ENCODE peak calls at places on chromosomes 2 and 18, in six cellular contexts. One of them, this sample, is unnamed.
A peak's percentile ranks its signal among the peaks of the same experiment; 100 is the strongest.

GRCh38 chr2:219473511-219473910 is 25.2 kb upstream of the GMPPA start:
- DNase-seq in fibroblast of lung: no peak
- DNase-seq in GM23248: no peak
- DNase-seq in astrocyte: no peak
- DNase-seq in mesendoderm: no peak
- DNase-seq in NT2/D1: no peak
- DNase-seq in this sample: no peak

GRCh38 chr2:159137511-159138101 is 148.9 kb downstream of the WDSUB1 start:
- DNase-seq in NT2/D1: no peak
- DNase-seq in mesendoderm: no peak
- DNase-seq in GM23248: peak; percentile 56
- DNase-seq in fibroblast of lung: no peak
- DNase-seq in astrocyte: no peak
- DNase-seq in this sample: no peak

GRCh38 chr2:9179572-9180201 is 26.9 kb upstream of the ASAP2 start:
- DNase-seq in mesendoderm: no peak
- DNase-seq in GM23248: peak; percentile 99
- DNase-seq in NT2/D1: no peak
- DNase-seq in fibroblast of lung: peak; percentile 87
- DNase-seq in astrocyte: peak; percentile 93
- DNase-seq in this sample: no peak

GRCh38 chr18:31498450-31499156 is 626 bp downstream of the DSG2 start:
- DNase-seq in fibroblast of lung: no peak
- DNase-seq in astrocyte: peak; percentile 28
- DNase-seq in GM23248: no peak
- DNase-seq in mesendoderm: no peak
- DNase-seq in NT2/D1: no peak
- DNase-seq in this sample: no peak

GRCh38 chr18:63762518-63762917 is 12.7 kb upstream of the SERPINB7 start:
- DNase-seq in astrocyte: peak; percentile 45
- DNase-seq in NT2/D1: no peak
- DNase-seq in mesendoderm: no peak
- DNase-seq in GM23248: peak; percentile 89
- DNase-seq in fibroblast of lung: peak; percentile 79
- DNase-seq in this sample: peak; percentile 40

GRCh38 chr2:191942114-191943103 is 95.5 kb upstream of the CAVIN2 start:
- DNase-seq in fibroblast of lung: peak; percentile 37
- DNase-seq in astrocyte: peak; percentile 42
- DNase-seq in mesendoderm: peak; percentile 18
- DNase-seq in NT2/D1: no peak
- DNase-seq in GM23248: peak; percentile 27
- DNase-seq in this sample: no peak

GRCh38 chr18:1541478-1541877 is 636.8 kb downstream of the ADCYAP1 start:
- DNase-seq in astrocyte: no peak
- DNase-seq in GM23248: no peak
- DNase-seq in fibroblast of lung: no peak
- DNase-seq in mesendoderm: peak; percentile 51
- DNase-seq in NT2/D1: no peak
- DNase-seq in this sample: no peak

GRCh38 chr2:105081006-105081701 is 43.3 kb downstream of the MRPS9 start:
- DNase-seq in fibroblast of lung: peak; percentile 8
- DNase-seq in NT2/D1: peak; percentile 27
- DNase-seq in GM23248: no peak
- DNase-seq in astrocyte: peak; percentile 64
- DNase-seq in mesendoderm: peak; percentile 87
- DNase-seq in this sample: peak; percentile 51

GRCh38 chr2:96506907-96507240 is 1.7 kb upstream of the NEURL3 start:
- DNase-seq in fibroblast of lung: no peak
- DNase-seq in GM23248: no peak
- DNase-seq in astrocyte: no peak
- DNase-seq in mesendoderm: no peak
- DNase-seq in NT2/D1: no peak
- DNase-seq in this sample: no peak

GRCh38 chr18:51165296-51165695 is 32.2 kb downstream of the MEX3C start:
- DNase-seq in NT2/D1: no peak
- DNase-seq in mesendoderm: no peak
- DNase-seq in GM23248: no peak
- DNase-seq in fibroblast of lung: no peak
- DNase-seq in astrocyte: no peak
- DNase-seq in this sample: no peak

GRCh38 chr2:1282552-1282951 is 130.7 kb upstream of the TPO start:
- DNase-seq in mesendoderm: peak; percentile 11
- DNase-seq in fibroblast of lung: peak; percentile 2
- DNase-seq in NT2/D1: no peak
- DNase-seq in GM23248: no peak
- DNase-seq in astrocyte: no peak
- DNase-seq in this sample: no peak

GRCh38 chr2:221153226-221153625 is 418.9 kb downstream of the EPHA4 start:
- DNase-seq in mesendoderm: no peak
- DNase-seq in astrocyte: no peak
- DNase-seq in GM23248: no peak
- DNase-seq in NT2/D1: no peak
- DNase-seq in fibroblast of lung: no peak
- DNase-seq in this sample: no peak

GRCh38 chr2:71073475-71073874 is 5.0 kb downstream of the NAGK start:
- DNase-seq in GM23248: no peak
- DNase-seq in NT2/D1: no peak
- DNase-seq in fibroblast of lung: no peak
- DNase-seq in astrocyte: no peak
- DNase-seq in mesendoderm: no peak
- DNase-seq in this sample: no peak

GRCh38 chr2:190216829-190217228 is 102.8 kb downstream of the HIBCH start:
- DNase-seq in mesendoderm: peak; percentile 95
- DNase-seq in GM23248: no peak
- DNase-seq in NT2/D1: peak; percentile 23
- DNase-seq in fibroblast of lung: no peak
- DNase-seq in astrocyte: no peak
- DNase-seq in this sample: no peak

GRCh38 chr18:49001111-49001510 is 50.3 kb upstream of the SMAD7 start:
- DNase-seq in astrocyte: no peak
- DNase-seq in fibroblast of lung: no peak
- DNase-seq in NT2/D1: no peak
- DNase-seq in mesendoderm: no peak
- DNase-seq in GM23248: no peak
- DNase-seq in this sample: no peak

GRCh38 chr2:236086971-236087465 is 81.2 kb downstream of the GBX2 start:
- DNase-seq in mesendoderm: peak; percentile 50
- DNase-seq in NT2/D1: peak; percentile 89
- DNase-seq in fibroblast of lung: no peak
- DNase-seq in astrocyte: no peak
- DNase-seq in GM23248: no peak
- DNase-seq in this sample: no peak

GRCh38 chr2:216220976-216221375 is 111.8 kb downstream of the XRCC5 start:
- DNase-seq in astrocyte: no peak
- DNase-seq in fibroblast of lung: no peak
- DNase-seq in mesendoderm: no peak
- DNase-seq in NT2/D1: no peak
- DNase-seq in GM23248: no peak
- DNase-seq in this sample: no peak

GRCh38 chr2:216219866-216220265 is 110.7 kb downstream of the XRCC5 start:
- DNase-seq in GM23248: no peak
- DNase-seq in mesendoderm: no peak
- DNase-seq in astrocyte: no peak
- DNase-seq in NT2/D1: no peak
- DNase-seq in fibroblast of lung: no peak
- DNase-seq in this sample: no peak

GRCh38 chr2:216215991-216216390 is 106.8 kb downstream of the XRCC5 start:
- DNase-seq in astrocyte: no peak
- DNase-seq in mesendoderm: peak; percentile 71
- DNase-seq in GM23248: peak; percentile 54
- DNase-seq in NT2/D1: peak; percentile 18
- DNase-seq in fibroblast of lung: peak; percentile 28
- DNase-seq in this sample: no peak

GRCh38 chr2:216216951-216217903 is 108.1 kb downstream of the XRCC5 start:
- DNase-seq in fibroblast of lung: peak; percentile 74
- DNase-seq in GM23248: peak; percentile 61
- DNase-seq in astrocyte: peak; percentile 46
- DNase-seq in mesendoderm: peak; percentile 88
- DNase-seq in NT2/D1: no peak
- DNase-seq in this sample: no peak

GRCh38 chr2:216217904-216218260 is 108.7 kb downstream of the XRCC5 start:
- DNase-seq in NT2/D1: no peak
- DNase-seq in mesendoderm: no peak
- DNase-seq in astrocyte: no peak
- DNase-seq in fibroblast of lung: no peak
- DNase-seq in GM23248: no peak
- DNase-seq in this sample: no peak
- H3K4me3 ChIP-seq in NT2/D1: no peak overlapping the region
- H3K4me3 ChIP-seq in mesendoderm: no peak overlapping the region
- H3K4me3 ChIP-seq in astrocyte: no peak overlapping the region
- H3K4me3 ChIP-seq in fibroblast of lung: no peak overlapping the region
- H3K4me3 ChIP-seq in GM23248: no peak overlapping the region
- H3K4me3 ChIP-seq in this sample: no peak overlapping the region

DNA sequence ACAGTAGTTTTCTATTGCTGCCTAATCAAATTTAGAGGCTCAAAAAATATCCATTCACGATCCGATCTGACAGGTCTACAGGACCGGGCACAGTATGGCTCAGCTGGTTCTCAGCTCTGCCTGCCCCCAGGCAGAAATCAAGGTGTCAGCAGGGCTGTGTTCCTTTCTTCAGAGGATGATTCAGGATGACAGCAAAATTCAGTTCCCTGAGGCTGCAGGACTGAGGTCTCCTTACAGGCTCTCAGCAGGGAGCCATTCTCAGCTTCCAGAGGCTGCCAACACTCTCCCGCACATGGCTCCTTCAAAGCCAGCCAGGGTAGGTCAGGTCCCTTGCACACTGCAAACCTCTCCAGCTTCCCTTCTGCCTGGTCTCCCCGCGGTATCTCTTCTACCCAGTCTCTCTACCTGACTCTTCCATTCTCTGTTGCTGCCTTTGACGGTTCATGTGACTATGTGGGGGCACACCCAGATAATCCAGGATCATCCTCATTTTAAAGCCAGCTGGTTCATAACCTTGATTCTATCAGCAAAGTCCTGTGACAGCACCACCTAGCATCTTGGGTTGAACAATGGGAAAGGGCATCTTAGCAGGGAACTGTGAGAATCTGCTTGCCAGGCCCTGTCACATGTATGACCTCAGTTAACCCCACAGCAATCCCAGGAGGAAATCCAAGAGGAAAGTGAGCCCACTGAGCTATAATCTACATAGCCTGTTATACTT is 50.4 kb downstream of the UXS1 start:
- DNase-seq in mesendoderm: peak; percentile 90
- DNase-seq in astrocyte: no peak
- DNase-seq in NT2/D1: peak; percentile 43
- DNase-seq in fibroblast of lung: no peak
- DNase-seq in GM23248: peak; percentile 5
- DNase-seq in this sample: no peak
- H3K36me3 ChIP-seq in mesendoderm: no peaks in the 10 kb centered on the region
- H3K36me3 ChIP-seq in astrocyte: no peaks in the 10 kb centered on the region
- H3K36me3 ChIP-seq in NT2/D1: peaks cover 33% of the 10 kb centered on the region
- H3K36me3 ChIP-seq in fibroblast of lung: no peaks in the 10 kb centered on the region
- H3K36me3 ChIP-seq in GM23248: no peaks in the 10 kb centered on the region
- H3K36me3 ChIP-seq in this sample: peaks cover 11% of the 10 kb centered on the region

DNA sequence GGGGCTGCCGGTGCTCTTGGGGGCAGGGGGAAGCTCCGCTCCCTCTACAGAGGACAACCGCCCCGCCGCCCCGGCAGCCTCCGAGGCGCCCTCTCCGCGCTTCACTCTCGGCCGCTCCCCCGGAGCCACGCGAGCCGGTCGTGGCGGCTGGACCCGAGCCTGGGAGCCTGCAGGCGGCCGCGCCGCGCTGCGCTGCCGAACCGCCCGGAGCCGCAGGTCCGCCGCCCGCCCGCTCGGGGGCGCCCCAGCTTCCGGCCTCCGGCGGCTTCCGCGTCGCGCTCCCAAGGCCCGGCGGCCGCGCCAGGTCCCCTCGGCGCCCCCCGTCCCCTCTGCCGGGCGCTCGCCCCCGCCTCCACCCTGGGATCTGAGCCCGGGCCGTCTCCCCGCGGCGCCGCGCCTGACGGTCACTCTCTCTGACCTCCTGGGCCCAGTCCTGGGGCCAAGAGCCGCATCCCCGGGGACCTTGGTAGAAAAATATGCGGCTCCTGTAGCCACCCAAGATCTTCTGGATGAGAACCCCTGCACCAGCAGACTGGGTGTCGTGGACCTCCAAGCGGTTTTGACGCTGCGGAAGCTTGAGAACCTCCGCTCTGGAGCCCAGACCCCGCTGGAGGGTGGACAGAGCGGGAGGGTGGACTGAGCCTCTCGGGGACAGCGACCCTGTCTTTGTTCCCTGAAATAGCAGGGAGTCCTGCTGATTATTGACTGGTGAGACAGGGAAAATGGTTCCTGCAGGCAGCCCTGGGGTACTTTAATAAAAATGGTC is 44.3 kb downstream of the SERTAD2 start:
- DNase-seq in astrocyte: no peak
- DNase-seq in GM23248: peak; percentile 84
- DNase-seq in mesendoderm: peak; percentile 67
- DNase-seq in fibroblast of lung: peak; percentile 40
- DNase-seq in NT2/D1: no peak
- DNase-seq in this sample: no peak
- H3K9ac ChIP-seq in astrocyte: peak overlapping the region; percentile 35
- H3K9ac ChIP-seq in GM23248: peak overlapping the region; percentile 75
- H3K9ac ChIP-seq in mesendoderm: peak overlapping the region; percentile 83
- H3K9ac ChIP-seq in fibroblast of lung: peak overlapping the region; percentile 54
- H3K9ac ChIP-seq in NT2/D1: peak overlapping the region; percentile 72
- H3K9ac ChIP-seq in this sample: no peak overlapping the region

GRCh38 chr2:202009019-202009481 is 24.6 kb upstream of the FZD7 start:
- DNase-seq in NT2/D1: no peak
- DNase-seq in mesendoderm: no peak
- DNase-seq in GM23248: peak; percentile 30
- DNase-seq in astrocyte: no peak
- DNase-seq in fibroblast of lung: no peak
- DNase-seq in this sample: no peak
- H3K4me3 ChIP-seq in NT2/D1: no peak overlapping the region
- H3K4me3 ChIP-seq in mesendoderm: no peak overlapping the region
- H3K4me3 ChIP-seq in GM23248: no peak overlapping the region
- H3K4me3 ChIP-seq in astrocyte: no peak overlapping the region
- H3K4me3 ChIP-seq in fibroblast of lung: no peak overlapping the region
- H3K4me3 ChIP-seq in this sample: no peak overlapping the region

GRCh38 chr2:169743549-169743948 is 9.9 kb downstream of the KLHL23 start:
- DNase-seq in NT2/D1: no peak
- DNase-seq in GM23248: no peak
- DNase-seq in fibroblast of lung: no peak
- DNase-seq in mesendoderm: no peak
- DNase-seq in astrocyte: no peak
- DNase-seq in this sample: no peak
- H3K36me3 ChIP-seq in NT2/D1: peaks cover 74% of the 10 kb centered on the region
- H3K36me3 ChIP-seq in GM23248: no peaks in the 10 kb centered on the region
- H3K36me3 ChIP-seq in fibroblast of lung: no peaks in the 10 kb centered on the region
- H3K36me3 ChIP-seq in mesendoderm: peaks cover 1% of the 10 kb centered on the region
- H3K36me3 ChIP-seq in astrocyte: peaks cover 3% of the 10 kb centered on the region
- H3K36me3 ChIP-seq in this sample: peaks cover 80% of the 10 kb centered on the region

DNA sequence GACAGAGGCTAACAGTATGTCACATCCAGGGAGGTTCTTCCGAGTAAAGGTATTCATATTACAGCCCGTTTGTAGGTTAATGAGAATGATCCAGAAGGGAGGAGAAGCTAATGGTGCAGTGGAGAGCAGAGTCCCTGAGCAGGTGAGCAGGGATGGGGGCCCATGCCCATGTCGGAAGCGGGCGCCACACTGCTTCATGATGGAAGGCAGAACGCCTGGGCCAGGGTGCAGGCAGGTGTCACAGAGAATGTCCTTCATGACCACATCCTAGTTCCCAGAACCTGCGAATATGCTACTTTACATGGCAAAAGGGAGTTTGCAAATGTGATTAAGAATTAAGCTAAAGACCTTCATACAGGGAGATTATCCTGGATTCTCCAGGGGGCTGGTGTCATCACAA is 4.0 kb downstream of the HES6 start:
- DNase-seq in NT2/D1: no peak
- DNase-seq in astrocyte: no peak
- DNase-seq in fibroblast of lung: no peak
- DNase-seq in GM23248: no peak
- DNase-seq in mesendoderm: no peak
- DNase-seq in this sample: no peak
- H3K9ac ChIP-seq in NT2/D1: no peak overlapping the region
- H3K9ac ChIP-seq in astrocyte: no peak overlapping the region
- H3K9ac ChIP-seq in fibroblast of lung: no peak overlapping the region
- H3K9ac ChIP-seq in GM23248: no peak overlapping the region
- H3K9ac ChIP-seq in mesendoderm: no peak overlapping the region
- H3K9ac ChIP-seq in this sample: no peak overlapping the region

This sample was measured in SK-N-MC.